ENCODE peak calls at places on chromosomes 13 and 19, in seven cellular contexts. One of them, this sample, is unnamed.
A peak's percentile ranks its signal among the peaks of the same experiment; 100 is the strongest.

GRCh38 chr13:49240017-49240416 is 7.7 kb upstream of the CDADC1 start:
- DNase-seq in T-helper 1 cell: peak; percentile 41
- DNase-seq in left colon: no peak
- DNase-seq in amniotic stem cell: peak; percentile 21
- DNase-seq in M059J: peak; percentile 24
- DNase-seq in KBM-7: peak; percentile 61
- DNase-seq in stimulated activated CD8-positive, alpha-beta memory T cell treated with anti-CD3 and anti-CD28 coated beads, Interleukin-12 subunit alpha, Interleukin-12 subunit beta, amount 100 ng/mL, for 4 hours: no peak
- DNase-seq in this sample: peak; percentile 13

GRCh38 chr13:77339408-77339807 is 12.5 kb upstream of the MYCBP2 start:
- DNase-seq in T-helper 1 cell: no peak
- DNase-seq in left colon: no peak
- DNase-seq in amniotic stem cell: no peak
- DNase-seq in M059J: no peak
- DNase-seq in KBM-7: no peak
- DNase-seq in stimulated activated CD8-positive, alpha-beta memory T cell treated with anti-CD3 and anti-CD28 coated beads, Interleukin-12 subunit alpha, Interleukin-12 subunit beta, amount 100 ng/mL, for 4 hours: no peak
- DNase-seq in this sample: no peak

GRCh38 chr13:92802776-92803175 is 423.8 kb upstream of the GPC6 start:
- DNase-seq in T-helper 1 cell: no peak
- DNase-seq in left colon: no peak
- DNase-seq in amniotic stem cell: no peak
- DNase-seq in M059J: peak; percentile 21
- DNase-seq in KBM-7: no peak
- DNase-seq in stimulated activated CD8-positive, alpha-beta memory T cell treated with anti-CD3 and anti-CD28 coated beads, Interleukin-12 subunit alpha, Interleukin-12 subunit beta, amount 100 ng/mL, for 4 hours: no peak
- DNase-seq in this sample: no peak

GRCh38 chr19:12769689-12770088 is 5.7 kb downstream of the HOOK2 start:
- DNase-seq in T-helper 1 cell: peak; percentile 71
- DNase-seq in left colon: peak; percentile 58
- DNase-seq in amniotic stem cell: no peak
- DNase-seq in M059J: no peak
- DNase-seq in KBM-7: no peak
- DNase-seq in stimulated activated CD8-positive, alpha-beta memory T cell treated with anti-CD3 and anti-CD28 coated beads, Interleukin-12 subunit alpha, Interleukin-12 subunit beta, amount 100 ng/mL, for 4 hours: peak; percentile 29
- DNase-seq in this sample: no peak

GRCh38 chr19:1325568-1326294 is 40.1 kb downstream of the EFNA2 start:
- DNase-seq in T-helper 1 cell: no peak
- DNase-seq in left colon: no peak
- DNase-seq in amniotic stem cell: no peak
- DNase-seq in M059J: no peak
- DNase-seq in KBM-7: no peak
- DNase-seq in stimulated activated CD8-positive, alpha-beta memory T cell treated with anti-CD3 and anti-CD28 coated beads, Interleukin-12 subunit alpha, Interleukin-12 subunit beta, amount 100 ng/mL, for 4 hours: no peak
- DNase-seq in this sample: no peak

GRCh38 chr19:48353682-48354081 is 10.1 kb downstream of the TMEM143 start:
- DNase-seq in T-helper 1 cell: no peak
- DNase-seq in left colon: no peak
- DNase-seq in amniotic stem cell: no peak
- DNase-seq in M059J: peak; percentile 66
- DNase-seq in KBM-7: no peak
- DNase-seq in stimulated activated CD8-positive, alpha-beta memory T cell treated with anti-CD3 and anti-CD28 coated beads, Interleukin-12 subunit alpha, Interleukin-12 subunit beta, amount 100 ng/mL, for 4 hours: no peak
- DNase-seq in this sample: peak; percentile 65

GRCh38 chr13:46596501-46596900 is 43.5 kb downstream of the LRCH1 start:
- DNase-seq in T-helper 1 cell: no peak
- DNase-seq in left colon: no peak
- DNase-seq in amniotic stem cell: no peak
- DNase-seq in M059J: no peak
- DNase-seq in KBM-7: no peak
- DNase-seq in stimulated activated CD8-positive, alpha-beta memory T cell treated with anti-CD3 and anti-CD28 coated beads, Interleukin-12 subunit alpha, Interleukin-12 subunit beta, amount 100 ng/mL, for 4 hours: no peak
- DNase-seq in this sample: no peak

GRCh38 chr13:23175920-23176319 is 4.9 kb upstream of the SGCG start:
- DNase-seq in T-helper 1 cell: no peak
- DNase-seq in left colon: no peak
- DNase-seq in amniotic stem cell: no peak
- DNase-seq in M059J: no peak
- DNase-seq in KBM-7: no peak
- DNase-seq in stimulated activated CD8-positive, alpha-beta memory T cell treated with anti-CD3 and anti-CD28 coated beads, Interleukin-12 subunit alpha, Interleukin-12 subunit beta, amount 100 ng/mL, for 4 hours: no peak
- DNase-seq in this sample: no peak

GRCh38 chr19:15419413-15420025 is 731 bp upstream of the AKAP8L start:
- DNase-seq in T-helper 1 cell: no peak
- DNase-seq in left colon: no peak
- DNase-seq in amniotic stem cell: no peak
- DNase-seq in M059J: peak; percentile 30
- DNase-seq in KBM-7: no peak
- DNase-seq in stimulated activated CD8-positive, alpha-beta memory T cell treated with anti-CD3 and anti-CD28 coated beads, Interleukin-12 subunit alpha, Interleukin-12 subunit beta, amount 100 ng/mL, for 4 hours: no peak
- DNase-seq in this sample: no peak

GRCh38 chr13:32362574-32362973 is 47.3 kb downstream of the BRCA2 start:
- DNase-seq in T-helper 1 cell: no peak
- DNase-seq in left colon: no peak
- DNase-seq in amniotic stem cell: no peak
- DNase-seq in M059J: no peak
- DNase-seq in KBM-7: peak; percentile 26
- DNase-seq in stimulated activated CD8-positive, alpha-beta memory T cell treated with anti-CD3 and anti-CD28 coated beads, Interleukin-12 subunit alpha, Interleukin-12 subunit beta, amount 100 ng/mL, for 4 hours: no peak
- DNase-seq in this sample: peak; percentile 92

GRCh38 chr19:35776102-35776788 is 881 bp downstream of the ARHGAP33 start:
- DNase-seq in T-helper 1 cell: no peak
- DNase-seq in left colon: no peak
- DNase-seq in amniotic stem cell: no peak
- DNase-seq in M059J: no peak
- DNase-seq in KBM-7: no peak
- DNase-seq in stimulated activated CD8-positive, alpha-beta memory T cell treated with anti-CD3 and anti-CD28 coated beads, Interleukin-12 subunit alpha, Interleukin-12 subunit beta, amount 100 ng/mL, for 4 hours: no peak
- DNase-seq in this sample: no peak

GRCh38 chr13:22594041-22594440 is 586.7 kb upstream of the SGCG start:
- DNase-seq in T-helper 1 cell: no peak
- DNase-seq in left colon: no peak
- DNase-seq in amniotic stem cell: no peak
- DNase-seq in M059J: no peak
- DNase-seq in KBM-7: no peak
- DNase-seq in stimulated activated CD8-positive, alpha-beta memory T cell treated with anti-CD3 and anti-CD28 coated beads, Interleukin-12 subunit alpha, Interleukin-12 subunit beta, amount 100 ng/mL, for 4 hours: no peak
- DNase-seq in this sample: no peak

GRCh38 chr13:33797622-33798021 is 20.3 kb upstream of the RFC3 start:
- DNase-seq in T-helper 1 cell: no peak
- DNase-seq in left colon: no peak
- DNase-seq in amniotic stem cell: no peak
- DNase-seq in M059J: peak; percentile 81
- DNase-seq in KBM-7: peak; percentile 26
- DNase-seq in stimulated activated CD8-positive, alpha-beta memory T cell treated with anti-CD3 and anti-CD28 coated beads, Interleukin-12 subunit alpha, Interleukin-12 subunit beta, amount 100 ng/mL, for 4 hours: no peak
- DNase-seq in this sample: peak; percentile 35

GRCh38 chr13:45415112-45415511 is 3.1 kb downstream of the SLC25A30 start:
- DNase-seq in T-helper 1 cell: no peak
- DNase-seq in left colon: no peak
- DNase-seq in amniotic stem cell: no peak
- DNase-seq in M059J: no peak
- DNase-seq in KBM-7: no peak
- DNase-seq in stimulated activated CD8-positive, alpha-beta memory T cell treated with anti-CD3 and anti-CD28 coated beads, Interleukin-12 subunit alpha, Interleukin-12 subunit beta, amount 100 ng/mL, for 4 hours: no peak
- DNase-seq in this sample: no peak

GRCh38 chr19:55305491-55305890 is 19.6 kb downstream of the TMEM150B start:
- DNase-seq in T-helper 1 cell: peak; percentile 42
- DNase-seq in left colon: no peak
- DNase-seq in amniotic stem cell: no peak
- DNase-seq in M059J: peak; percentile 51
- DNase-seq in KBM-7: peak; percentile 45
- DNase-seq in stimulated activated CD8-positive, alpha-beta memory T cell treated with anti-CD3 and anti-CD28 coated beads, Interleukin-12 subunit alpha, Interleukin-12 subunit beta, amount 100 ng/mL, for 4 hours: no peak
- DNase-seq in this sample: peak; percentile 52

GRCh38 chr19:50476943-50477264 is 256 bp upstream of the GARIN5A start:
- DNase-seq in T-helper 1 cell: no peak
- DNase-seq in left colon: no peak
- DNase-seq in amniotic stem cell: no peak
- DNase-seq in M059J: no peak
- DNase-seq in KBM-7: no peak
- DNase-seq in stimulated activated CD8-positive, alpha-beta memory T cell treated with anti-CD3 and anti-CD28 coated beads, Interleukin-12 subunit alpha, Interleukin-12 subunit beta, amount 100 ng/mL, for 4 hours: no peak
- DNase-seq in this sample: no peak

GRCh38 chr13:23159205-23159586 is 21.6 kb upstream of the SGCG start:
- DNase-seq in T-helper 1 cell: no peak
- DNase-seq in left colon: no peak
- DNase-seq in amniotic stem cell: no peak
- DNase-seq in M059J: peak; percentile 6
- DNase-seq in KBM-7: peak; percentile 11
- DNase-seq in stimulated activated CD8-positive, alpha-beta memory T cell treated with anti-CD3 and anti-CD28 coated beads, Interleukin-12 subunit alpha, Interleukin-12 subunit beta, amount 100 ng/mL, for 4 hours: no peak
- DNase-seq in this sample: peak; percentile 25

This sample was measured in MV-4-11.